ENCODE peak calls at places on chromosomes 5 and 9, in eight cellular contexts. M is neural crest cell; L is stimulated activated CD8-positive, alpha-beta memory T cell treated with anti-CD3 and anti-CD28 coated beads, Interleukin-7, amount 100 ng/mL, for 24 hours; A is effector memory CD8-positive, alpha-beta T cell; I is non-pigmented ciliary epithelial cell; K is stomach; O is AG20443; X is GM04503. Z is an unnamed sample.

GRCh38 chr5:65382582-65382981 is 99.1 kb downstream of the ADAMTS6 start:
- DNase-seq in L (no peak), O (no peak), I (no peak), K (no peak), X (no peak), A (no peak), M (no peak), Z (no peak)

GRCh38 chr5:132971483-132972435 is 8.3 kb upstream of the AFF4 start:
- DNase-seq in L (no peak), O (no peak), A (no peak), M (no peak), K (no peak), I (no peak), X (no peak), Z (no peak)

GRCh38 chr5:157198277-157199058 is 17.8 kb downstream of the ITK start:
- DNase-seq in X (no peak), M (no peak), A (no peak), I (no peak), L (no peak), K (peak; percentile 29), O (no peak), Z (no peak)

GRCh38 chr9:99748251-99748650 is 73.4 kb upstream of the NR4A3 start:
- DNase-seq in M (no peak), X (no peak), K (no peak), A (no peak), L (no peak), O (no peak), I (no peak), Z (no peak)

GRCh38 chr9:69317894-69318293 is 7.1 kb upstream of the ENTREP1 start:
- DNase-seq in A (no peak), O (no peak), L (no peak), I (no peak), X (no peak), K (no peak), M (no peak), Z (no peak)

GRCh38 chr5:92518318-92518913 is 1062.6 kb downstream of the NR2F1-AS1 start:
- DNase-seq in O (peak; percentile 51), K (no peak), M (no peak), X (no peak), L (no peak), A (no peak), I (no peak), Z (no peak)

GRCh38 chr5:100828071-100828689 is 74.9 kb downstream of the ST8SIA4 start:
- DNase-seq in A (no peak), I (no peak), X (no peak), L (no peak), K (no peak), M (no peak), O (no peak), Z (no peak)

GRCh38 chr9:16425572-16425971 is 444.9 kb downstream of the BNC2 start:
- DNase-seq in I (no peak), O (peak; percentile 15), M (no peak), L (no peak), X (peak; percentile 47), K (no peak), A (no peak), Z (no peak)

GRCh38 chr9:72396247-72397091 is 31.5 kb upstream of the ZFAND5 start:
- DNase-seq in K (no peak), X (no peak), O (peak; percentile 18), L (no peak), A (no peak), I (peak; percentile 56), M (no peak), Z (no peak)

GRCh38 chr5:19241690-19242089 is 746.3 kb downstream of the CDH18 start:
- DNase-seq in O (no peak), L (no peak), A (no peak), M (no peak), K (no peak), I (no peak), X (no peak), Z (no peak)

GRCh38 chr9:88960632-88961031 is 30.6 kb upstream of the S1PR3 start:
- DNase-seq in M (no peak), X (no peak), A (no peak), I (no peak), O (no peak), L (no peak), K (no peak), Z (no peak)

GRCh38 chr9:32550609-32551490 is 1.3 kb upstream of the SMIM27 start:
- DNase-seq in A (peak; percentile 93), O (peak; percentile 99), X (no peak), K (peak; percentile 90), L (peak; percentile 89), M (peak; percentile 96), I (no peak), Z (peak; percentile 92)

GRCh38 chr5:157900644-157901043 is 41.7 kb upstream of the CLINT1 start:
- DNase-seq in M (no peak), L (no peak), X (no peak), K (no peak), O (no peak), A (no peak), I (no peak), Z (no peak)

GRCh38 chr5:76499528-76500161 is 96.6 kb downstream of the IQGAP2 start:
- DNase-seq in M (no peak), K (no peak), X (no peak), O (no peak), L (no peak), A (no peak), I (no peak), Z (no peak)

GRCh38 chr5:612498-613424 is 621 bp downstream of the CEP72 start:
- DNase-seq in I (no peak), O (peak; percentile 39), L (no peak), X (no peak), M (no peak), K (peak; percentile 20), A (peak; percentile 6), Z (peak; percentile 17)

GRCh38 chr9:33878691-33879366 is 61.9 kb downstream of the UBE2R2 start:
- DNase-seq in K (no peak), L (no peak), M (no peak), I (no peak), O (no peak), A (no peak), X (no peak), Z (no peak)

GRCh38 chr5:179679014-179679674 is 1.7 kb downstream of the CBY3 start:
- DNase-seq in M (peak; percentile 58), L (peak; percentile 47), A (peak; percentile 64), I (no peak), O (peak; percentile 42), X (no peak), K (peak; percentile 80), Z (peak; percentile 78)

GRCh38 chr9:107486674-107487520 is 2.7 kb downstream of the KLF4 start:
- DNase-seq in M (no peak), O (peak; percentile 14), K (peak; percentile 27), A (no peak), L (no peak), I (no peak), X (no peak), Z (peak; percentile 44)

GRCh38 chr5:28275931-28276330 is 1237.5 kb upstream of the CDH9 start:
- DNase-seq in X (no peak), I (no peak), L (no peak), K (no peak), A (no peak), O (no peak), M (no peak), Z (no peak)

GRCh38 chr9:2727966-2728613 is 10.8 kb downstream of the KCNV2 start:
- DNase-seq in I (peak; percentile 35), K (no peak), O (peak; percentile 56), A (no peak), M (peak; percentile 18), X (peak; percentile 22), L (no peak), Z (peak; percentile 50)

GRCh38 chr9:128550770-128551651 is 1.4 kb upstream of the SPTAN1 start:
- DNase-seq in L (no peak), M (no peak), O (peak; percentile 40), I (no peak), K (no peak), A (no peak), X (no peak), Z (peak; percentile 48)

GRCh38 chr5:159208508-159209437 is 580 bp downstream of the RNF145 start:
- DNase-seq in I (no peak), X (no peak), L (no peak), A (no peak), O (peak; percentile 59), M (peak; percentile 35), K (peak; percentile 27), Z (peak; percentile 55)

GRCh38 chr5:124537136-124537919 is 209.1 kb downstream of the ZNF608 start:
- DNase-seq in A (no peak), X (no peak), M (peak; percentile 36), O (no peak), I (no peak), L (no peak), K (no peak), Z (no peak)

GRCh38 chr9:22037954-22038690 is 29.0 kb upstream of the CDKN2B start:
- DNase-seq in K (no peak), I (no peak), O (peak; percentile 14), A (no peak), X (no peak), L (no peak), M (no peak), Z (no peak)

GRCh38 chr5:147072591-147072990 is 162.2 kb upstream of the STK32A start:
- DNase-seq in L (no peak), X (no peak), A (no peak), O (no peak), M (no peak), K (peak; percentile 65), I (no peak), Z (no peak)

GRCh38 chr9:91896513-91897121 is 53.4 kb downstream of the ROR2 start:
- DNase-seq in L (no peak), A (no peak), K (peak; percentile 71), I (no peak), M (no peak), O (peak; percentile 29), X (no peak), Z (peak; percentile 67)

GRCh38 chr9:132756214-132756799 is 86.0 kb downstream of the GTF3C4 start:
- DNase-seq in X (no peak), K (no peak), I (no peak), A (no peak), L (no peak), M (no peak), O (peak; percentile 4), Z (no peak)

GRCh38 chr5:180328296-180329137 is 24.6 kb downstream of the GFPT2 start:
- DNase-seq in L (peak; percentile 73), K (peak; percentile 88), O (peak; percentile 76), M (peak; percentile 74), I (no peak), X (no peak), A (peak; percentile 80), Z (peak; percentile 77)

GRCh38 chr5:151772868-151773561 is 1.3 kb downstream of the G3BP1 start:
- DNase-seq in I (no peak), A (no peak), L (no peak), K (no peak), M (no peak), O (peak; percentile 34), X (no peak), Z (no peak)

GRCh38 chr5:89081360-89081759 is 198.4 kb upstream of the MEF2C start:
- DNase-seq in X (no peak), L (no peak), I (no peak), M (no peak), O (no peak), A (no peak), K (no peak), Z (no peak)

GRCh38 chr5:149837680-149838269 is 106.8 kb downstream of the PDE6A start:
- DNase-seq in X (no peak), K (peak; percentile 49), L (no peak), I (peak; percentile 36), O (peak; percentile 92), M (peak; percentile 61), A (no peak), Z (no peak)

GRCh38 chr5:63573402-63573801 is 388.8 kb downstream of the HTR1A start:
- DNase-seq in L (no peak), I (no peak), O (no peak), A (no peak), M (no peak), X (no peak), K (no peak), Z (no peak)

GRCh38 chr5:31976161-31976560 is 198.0 kb downstream of the GOLPH3 start:
- DNase-seq in O (no peak), K (no peak), I (no peak), M (no peak), A (no peak), L (no peak), X (no peak), Z (no peak)

GRCh38 chr9:36721846-36722588 is 149.3 kb downstream of the MELK start:
- DNase-seq in M (no peak), K (no peak), I (no peak), X (no peak), L (no peak), A (no peak), O (no peak), Z (no peak)